ENCODE peak calls at places on chromosomes 4 and X, in six cellular contexts. One of them, this sample, is unnamed.

GRCh38 chr4:1792832-1793495 is at the start of gene FGFR3:
- DNase-seq in CD8-positive, alpha-beta memory T cell: peak
- DNase-seq in HTR-8/SVneo: peak
- DNase-seq in HCEC 1CT: no peak
- DNase-seq in A549: peak
- DNase-seq in upper lobe of right lung: peak
- DNase-seq in this sample: peak

GRCh38 chrX:107739541-107739940 is 36.0 kb downstream of the TSC22D3 start:
- DNase-seq in CD8-positive, alpha-beta memory T cell: no peak
- DNase-seq in HTR-8/SVneo: no peak
- DNase-seq in HCEC 1CT: no peak
- DNase-seq in A549: no peak
- DNase-seq in upper lobe of right lung: no peak
- DNase-seq in this sample: no peak

GRCh38 chr4:74618659-74619058 is 173.7 kb downstream of the AREG start:
- DNase-seq in CD8-positive, alpha-beta memory T cell: no peak
- DNase-seq in HTR-8/SVneo: no peak
- DNase-seq in HCEC 1CT: peak
- DNase-seq in A549: peak
- DNase-seq in upper lobe of right lung: no peak
- DNase-seq in this sample: no peak

GRCh38 chrX:17944833-17945497 is 83.9 kb upstream of the RAI2 start:
- DNase-seq in CD8-positive, alpha-beta memory T cell: no peak
- DNase-seq in HTR-8/SVneo: no peak
- DNase-seq in HCEC 1CT: no peak
- DNase-seq in A549: no peak
- DNase-seq in upper lobe of right lung: no peak
- DNase-seq in this sample: no peak

GRCh38 chr4:148395771-148396170 is 46.4 kb downstream of the NR3C2 start:
- DNase-seq in CD8-positive, alpha-beta memory T cell: no peak
- DNase-seq in HTR-8/SVneo: no peak
- DNase-seq in HCEC 1CT: no peak
- DNase-seq in A549: no peak
- DNase-seq in upper lobe of right lung: no peak
- DNase-seq in this sample: no peak

GRCh38 chr4:182179105-182179504 is 64.1 kb upstream of the TENM3 start:
- DNase-seq in CD8-positive, alpha-beta memory T cell: no peak
- DNase-seq in HTR-8/SVneo: no peak
- DNase-seq in HCEC 1CT: peak
- DNase-seq in A549: no peak
- DNase-seq in upper lobe of right lung: no peak
- DNase-seq in this sample: peak

GRCh38 chr4:112069110-112069509 is 76.1 kb upstream of the FAM241A start:
- DNase-seq in CD8-positive, alpha-beta memory T cell: no peak
- DNase-seq in HTR-8/SVneo: no peak
- DNase-seq in HCEC 1CT: peak
- DNase-seq in A549: no peak
- DNase-seq in upper lobe of right lung: no peak
- DNase-seq in this sample: no peak

GRCh38 chr4:89379541-89380035 is 72.0 kb upstream of the GPRIN3 start:
- DNase-seq in CD8-positive, alpha-beta memory T cell: no peak
- DNase-seq in HTR-8/SVneo: no peak
- DNase-seq in HCEC 1CT: no peak
- DNase-seq in A549: no peak
- DNase-seq in upper lobe of right lung: no peak
- DNase-seq in this sample: no peak

GRCh38 chr4:183377491-183377890 is 55.3 kb upstream of the CLDN24 start:
- DNase-seq in CD8-positive, alpha-beta memory T cell: no peak
- DNase-seq in HTR-8/SVneo: no peak
- DNase-seq in HCEC 1CT: no peak
- DNase-seq in A549: no peak
- DNase-seq in upper lobe of right lung: no peak
- DNase-seq in this sample: no peak

GRCh38 chr4:129550281-129550785 is 454.4 kb downstream of the C4orf33 start:
- DNase-seq in CD8-positive, alpha-beta memory T cell: no peak
- DNase-seq in HTR-8/SVneo: peak
- DNase-seq in HCEC 1CT: no peak
- DNase-seq in A549: no peak
- DNase-seq in upper lobe of right lung: no peak
- DNase-seq in this sample: no peak

GRCh38 chr4:13527983-13528822 is 16.1 kb downstream of the NKX3-2 start:
- DNase-seq in CD8-positive, alpha-beta memory T cell: no peak
- DNase-seq in HTR-8/SVneo: no peak
- DNase-seq in HCEC 1CT: no peak
- DNase-seq in A549: no peak
- DNase-seq in upper lobe of right lung: no peak
- DNase-seq in this sample: no peak

GRCh38 chr4:178784491-178784890 is 1342.3 kb upstream of the AGA start:
- DNase-seq in CD8-positive, alpha-beta memory T cell: no peak
- DNase-seq in HTR-8/SVneo: no peak
- DNase-seq in HCEC 1CT: no peak
- DNase-seq in A549: no peak
- DNase-seq in upper lobe of right lung: no peak
- DNase-seq in this sample: no peak

GRCh38 chr4:142818009-142818408 is 28.1 kb downstream of the INPP4B start:
- DNase-seq in CD8-positive, alpha-beta memory T cell: no peak
- DNase-seq in HTR-8/SVneo: peak
- DNase-seq in HCEC 1CT: no peak
- DNase-seq in A549: no peak
- DNase-seq in upper lobe of right lung: no peak
- DNase-seq in this sample: no peak

GRCh38 chr4:20839957-20840356 is 139.7 kb downstream of the PACRGL start:
- DNase-seq in CD8-positive, alpha-beta memory T cell: no peak
- DNase-seq in HTR-8/SVneo: peak
- DNase-seq in HCEC 1CT: peak
- DNase-seq in A549: no peak
- DNase-seq in upper lobe of right lung: no peak
- DNase-seq in this sample: no peak

GRCh38 chrX:20913760-20914159 is 460.5 kb upstream of the CNKSR2 start:
- DNase-seq in CD8-positive, alpha-beta memory T cell: no peak
- DNase-seq in HTR-8/SVneo: peak
- DNase-seq in HCEC 1CT: no peak
- DNase-seq in A549: no peak
- DNase-seq in upper lobe of right lung: no peak
- DNase-seq in this sample: no peak

GRCh38 chrX:119411959-119412358 is 12.8 kb downstream of the SLC25A43 start:
- DNase-seq in CD8-positive, alpha-beta memory T cell: no peak
- DNase-seq in HTR-8/SVneo: no peak
- DNase-seq in HCEC 1CT: no peak
- DNase-seq in A549: no peak
- DNase-seq in upper lobe of right lung: peak
- DNase-seq in this sample: no peak